ENCODE peak calls at places on chromosomes 3 and 15, in five cellular contexts. One of them, this sample, is unnamed.

GRCh38 chr3:15064299-15064834 is 748 bp downstream of the MRPS25 start:
- DNase-seq in A549: peak; percentile 20
- DNase-seq in type B pancreatic cell: no peak
- DNase-seq in adrenal gland: no peak
- DNase-seq in gastrocnemius medialis: no peak
- DNase-seq in this sample: peak; percentile 23

GRCh38 chr3:2879587-2879986 is 230.6 kb downstream of the IL5RA start:
- DNase-seq in A549: no peak
- DNase-seq in type B pancreatic cell: no peak
- DNase-seq in adrenal gland: no peak
- DNase-seq in gastrocnemius medialis: no peak
- DNase-seq in this sample: no peak

GRCh38 chr3:5001135-5001534 is 21.9 kb downstream of the BHLHE40 start:
- DNase-seq in A549: no peak
- DNase-seq in type B pancreatic cell: no peak
- DNase-seq in adrenal gland: no peak
- DNase-seq in gastrocnemius medialis: no peak
- DNase-seq in this sample: no peak

GRCh38 chr3:22700876-22701275 is 502.3 kb upstream of the UBE2E2 start:
- DNase-seq in A549: no peak
- DNase-seq in type B pancreatic cell: no peak
- DNase-seq in adrenal gland: no peak
- DNase-seq in gastrocnemius medialis: no peak
- DNase-seq in this sample: no peak

GRCh38 chr3:57179580-57180410 is 14.6 kb upstream of the IL17RD start:
- DNase-seq in A549: peak; percentile 19
- DNase-seq in type B pancreatic cell: no peak
- DNase-seq in adrenal gland: no peak
- DNase-seq in gastrocnemius medialis: no peak
- DNase-seq in this sample: peak; percentile 20

GRCh38 chr3:70358978-70359580 is 46.6 kb upstream of the MDFIC2 start:
- DNase-seq in A549: peak; percentile 54
- DNase-seq in type B pancreatic cell: no peak
- DNase-seq in adrenal gland: no peak
- DNase-seq in gastrocnemius medialis: no peak
- DNase-seq in this sample: peak; percentile 2

GRCh38 chr3:127486337-127486944 is 104.1 kb downstream of the TPRA1 start:
- DNase-seq in A549: no peak
- DNase-seq in type B pancreatic cell: peak; percentile 48
- DNase-seq in adrenal gland: no peak
- DNase-seq in gastrocnemius medialis: no peak
- DNase-seq in this sample: no peak

GRCh38 chr3:64443553-64444331 is 218.5 kb upstream of the PRICKLE2 start:
- DNase-seq in A549: no peak
- DNase-seq in type B pancreatic cell: peak; percentile 75
- DNase-seq in adrenal gland: no peak
- DNase-seq in gastrocnemius medialis: no peak
- DNase-seq in this sample: peak; percentile 64

GRCh38 chr3:177905173-177905894 is 630.9 kb upstream of the KCNMB2 start:
- DNase-seq in A549: no peak
- DNase-seq in type B pancreatic cell: no peak
- DNase-seq in adrenal gland: no peak
- DNase-seq in gastrocnemius medialis: no peak
- DNase-seq in this sample: peak; percentile 83

GRCh38 chr15:44545934-44546802 is 9.2 kb downstream of the EIF3J start:
- DNase-seq in A549: no peak
- DNase-seq in type B pancreatic cell: no peak
- DNase-seq in adrenal gland: peak; percentile 76
- DNase-seq in gastrocnemius medialis: peak; percentile 75
- DNase-seq in this sample: peak; percentile 54

GRCh38 chr3:196792771-196793170 is 53.1 kb downstream of the PAK2 start:
- DNase-seq in A549: peak; percentile 16
- DNase-seq in type B pancreatic cell: no peak
- DNase-seq in adrenal gland: no peak
- DNase-seq in gastrocnemius medialis: peak; percentile 53
- DNase-seq in this sample: peak; percentile 10

GRCh38 chr3:127350172-127351050 is 62.6 kb upstream of the PRR20G start:
- DNase-seq in A549: no peak
- DNase-seq in type B pancreatic cell: no peak
- DNase-seq in adrenal gland: no peak
- DNase-seq in gastrocnemius medialis: no peak
- DNase-seq in this sample: no peak

GRCh38 chr15:96395687-96396086 is 65.2 kb downstream of the NR2F2 start:
- DNase-seq in A549: peak; percentile 14
- DNase-seq in type B pancreatic cell: no peak
- DNase-seq in adrenal gland: no peak
- DNase-seq in gastrocnemius medialis: no peak
- DNase-seq in this sample: no peak

GRCh38 chr3:23594897-23595670 is 210.7 kb upstream of the UBE2E1 start:
- DNase-seq in A549: no peak
- DNase-seq in type B pancreatic cell: no peak
- DNase-seq in adrenal gland: no peak
- DNase-seq in gastrocnemius medialis: peak; percentile 50
- DNase-seq in this sample: no peak

GRCh38 chr3:169811606-169812123 is 1.0 kb upstream of the LRRIQ4 start:
- DNase-seq in A549: no peak
- DNase-seq in type B pancreatic cell: no peak
- DNase-seq in adrenal gland: no peak
- DNase-seq in gastrocnemius medialis: no peak
- DNase-seq in this sample: peak; percentile 60

GRCh38 chr15:101020945-101021344 is 101.8 kb downstream of the LRRK1 start:
- DNase-seq in A549: no peak
- DNase-seq in type B pancreatic cell: peak; percentile 52
- DNase-seq in adrenal gland: peak; percentile 41
- DNase-seq in gastrocnemius medialis: no peak
- DNase-seq in this sample: no peak

GRCh38 chr3:17645074-17645698 is 97.2 kb downstream of the TBC1D5 start:
- DNase-seq in A549: peak; percentile 71
- DNase-seq in type B pancreatic cell: no peak
- DNase-seq in adrenal gland: no peak
- DNase-seq in gastrocnemius medialis: no peak
- DNase-seq in this sample: peak; percentile 64

GRCh38 chr15:79084308-79084968 is 6.1 kb downstream of the RASGRF1 start:
- DNase-seq in A549: no peak
- DNase-seq in type B pancreatic cell: no peak
- DNase-seq in adrenal gland: no peak
- DNase-seq in gastrocnemius medialis: no peak
- DNase-seq in this sample: no peak

GRCh38 chr3:15017191-15017590 is 47.9 kb downstream of the MRPS25 start:
- DNase-seq in A549: no peak
- DNase-seq in type B pancreatic cell: no peak
- DNase-seq in adrenal gland: no peak
- DNase-seq in gastrocnemius medialis: no peak
- DNase-seq in this sample: no peak

GRCh38 chr15:56767315-56767714 is 34.0 kb upstream of the ZNF280D start:
- DNase-seq in A549: no peak
- DNase-seq in type B pancreatic cell: no peak
- DNase-seq in adrenal gland: no peak
- DNase-seq in gastrocnemius medialis: no peak
- DNase-seq in this sample: no peak

GRCh38 chr3:186612721-186613636 is at the start of gene AHSG:
- DNase-seq in A549: no peak
- DNase-seq in type B pancreatic cell: no peak
- DNase-seq in adrenal gland: no peak
- DNase-seq in gastrocnemius medialis: no peak
- DNase-seq in this sample: no peak

GRCh38 chr3:186612065-186612464 is 795 bp upstream of the AHSG start:
- DNase-seq in A549: no peak
- DNase-seq in type B pancreatic cell: no peak
- DNase-seq in adrenal gland: peak; percentile 6
- DNase-seq in gastrocnemius medialis: no peak
- DNase-seq in this sample: no peak

GRCh38 chr3:186605561-186606545 is 7.0 kb upstream of the AHSG start:
- DNase-seq in A549: peak; percentile 29
- DNase-seq in type B pancreatic cell: no peak
- DNase-seq in adrenal gland: no peak
- DNase-seq in gastrocnemius medialis: no peak
- DNase-seq in this sample: no peak

GRCh38 chr3:186608624-186609215 is 4.1 kb upstream of the AHSG start:
- DNase-seq in A549: no peak
- DNase-seq in type B pancreatic cell: no peak
- DNase-seq in adrenal gland: no peak
- DNase-seq in gastrocnemius medialis: no peak
- DNase-seq in this sample: no peak

DNA sequence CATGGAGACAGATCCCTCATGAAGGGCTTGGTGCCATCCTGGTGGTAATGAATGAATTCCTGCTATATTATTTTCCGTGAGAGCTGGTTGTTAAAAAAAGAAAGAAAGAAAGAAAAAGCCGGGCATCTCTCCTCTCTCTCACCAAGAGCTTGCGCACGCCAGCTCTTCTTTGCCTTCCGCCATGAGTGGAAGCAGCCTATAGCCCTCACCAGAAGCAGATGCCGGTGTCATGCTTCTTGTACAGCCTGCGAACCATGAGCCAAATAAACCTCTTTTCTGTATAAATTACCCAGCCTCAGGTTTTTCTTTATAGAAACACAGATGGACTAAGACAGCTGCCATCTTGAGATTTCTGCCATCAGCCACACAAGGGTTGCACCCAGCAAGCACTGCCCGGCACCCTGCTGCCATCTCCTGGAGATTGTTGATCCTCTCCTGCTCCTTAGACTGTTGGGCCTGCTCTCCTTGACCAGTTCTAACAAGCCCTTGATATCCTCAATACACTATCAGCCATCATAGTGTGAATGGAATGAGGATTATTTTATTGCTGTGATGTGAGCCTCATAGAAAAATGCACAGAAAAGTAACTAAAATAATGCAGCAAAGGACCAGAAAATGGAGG is 3.5 kb upstream of the AHSG start:
- DNase-seq in A549: peak; percentile 41
- DNase-seq in type B pancreatic cell: no peak
- DNase-seq in adrenal gland: no peak
- DNase-seq in gastrocnemius medialis: no peak
- DNase-seq in this sample: no peak
- TF ChIP-seq CTCF in A549: no peak
- TF ChIP-seq CTCF in type B pancreatic cell: no peak
- TF ChIP-seq CTCF in adrenal gland: no peak
- TF ChIP-seq CTCF in gastrocnemius medialis: no peak
- TF ChIP-seq CTCF in this sample: peak; percentile 18

DNA sequence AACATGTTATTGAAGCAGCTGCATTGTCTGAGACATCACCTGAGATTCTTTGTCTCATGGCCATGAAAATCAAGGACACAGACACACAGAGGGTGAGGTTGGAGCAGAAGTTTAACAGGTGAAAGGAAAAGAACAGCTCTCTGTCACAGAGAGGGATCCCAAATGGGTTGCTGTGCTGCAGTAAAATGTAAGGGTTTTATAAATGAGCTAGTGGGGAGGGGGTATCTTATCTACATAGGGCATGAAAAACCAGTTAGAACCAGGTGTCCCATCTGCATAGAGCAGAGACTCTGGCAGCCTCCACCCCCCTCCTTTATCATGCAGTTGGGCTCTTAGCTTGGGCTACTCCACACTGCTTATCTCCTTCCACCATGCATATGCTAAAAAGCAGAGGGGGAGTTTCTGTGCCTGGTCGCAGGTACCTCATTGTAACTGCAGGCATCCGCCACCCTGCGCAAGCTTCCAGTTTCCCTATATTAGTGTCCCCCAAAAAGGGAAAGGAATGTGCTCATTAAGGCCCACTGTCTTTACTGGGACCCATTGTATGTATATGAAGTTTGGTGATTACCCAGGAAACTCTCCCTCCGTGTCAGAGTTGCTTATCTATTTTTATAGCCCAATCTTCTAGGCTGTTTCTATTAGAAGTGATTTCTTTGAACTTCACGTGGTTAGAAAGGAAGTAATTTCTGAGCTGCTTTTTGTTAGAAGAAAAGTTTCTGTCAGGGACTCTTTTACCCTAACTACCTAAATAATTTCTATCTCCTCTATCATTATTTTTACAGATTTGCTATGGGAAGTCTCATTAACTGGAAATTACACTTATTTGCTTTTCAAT is 17.4 kb upstream of the SENP7 start:
- DNase-seq in A549: no peak
- DNase-seq in type B pancreatic cell: no peak
- DNase-seq in adrenal gland: no peak
- DNase-seq in gastrocnemius medialis: no peak
- DNase-seq in this sample: no peak
- TF ChIP-seq CTCF in A549: no peak
- TF ChIP-seq CTCF in type B pancreatic cell: no peak
- TF ChIP-seq CTCF in adrenal gland: no peak
- TF ChIP-seq CTCF in gastrocnemius medialis: no peak
- TF ChIP-seq CTCF in this sample: no peak

GRCh38 chr3:10285742-10286524 is 6.8 kb downstream of the GHRL start:
- DNase-seq in A549: no peak
- DNase-seq in type B pancreatic cell: no peak
- DNase-seq in adrenal gland: peak; percentile 39
- DNase-seq in gastrocnemius medialis: no peak
- DNase-seq in this sample: no peak

GRCh38 chr3:10285307-10285706 is 7.4 kb downstream of the GHRL start:
- DNase-seq in A549: no peak
- DNase-seq in type B pancreatic cell: no peak
- DNase-seq in adrenal gland: no peak
- DNase-seq in gastrocnemius medialis: no peak
- DNase-seq in this sample: no peak

GRCh38 chr3:10287936-10288574 is 4.7 kb downstream of the GHRL start:
- DNase-seq in A549: no peak
- DNase-seq in type B pancreatic cell: no peak
- DNase-seq in adrenal gland: peak; percentile 38
- DNase-seq in gastrocnemius medialis: no peak
- DNase-seq in this sample: no peak

GRCh38 chr3:10288575-10288960 is 4.2 kb downstream of the GHRL start:
- DNase-seq in A549: no peak
- DNase-seq in type B pancreatic cell: no peak
- DNase-seq in adrenal gland: no peak
- DNase-seq in gastrocnemius medialis: no peak
- DNase-seq in this sample: no peak

DNA sequence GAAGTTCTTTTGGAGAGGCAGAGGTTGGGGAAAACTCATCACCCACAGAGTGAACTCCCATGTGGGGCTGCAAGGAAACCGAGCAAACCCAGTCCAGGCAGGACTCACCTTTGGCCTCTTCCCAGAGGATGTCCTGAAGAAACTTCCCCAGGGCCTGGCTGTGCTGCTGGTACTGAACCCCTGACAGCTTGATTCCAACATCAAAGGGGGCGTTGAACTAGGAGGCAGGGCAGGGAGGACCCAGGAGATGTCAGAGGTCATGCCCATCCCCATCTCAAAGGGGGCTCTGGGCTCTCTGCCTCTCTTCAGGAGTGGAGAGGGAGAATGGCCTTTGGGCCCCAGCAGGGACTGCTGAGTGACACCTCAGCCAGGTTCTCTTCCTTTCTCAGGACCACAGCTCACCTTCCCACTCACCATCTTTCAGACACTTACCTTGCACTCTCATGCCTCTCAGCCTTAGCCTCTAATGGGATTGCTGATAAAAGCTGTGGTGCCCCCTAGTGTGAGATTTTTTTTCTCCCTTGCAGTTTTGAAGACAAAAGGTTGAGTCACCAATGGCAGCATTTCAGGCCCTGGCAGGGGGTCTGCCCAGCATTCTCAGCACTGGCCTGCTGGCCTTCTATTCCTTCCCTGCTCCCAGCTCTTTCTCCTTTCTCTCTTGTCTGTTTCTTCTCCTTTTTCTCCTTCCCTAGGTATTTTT is 6.0 kb downstream of the GHRL start:
- DNase-seq in A549: peak; percentile 72
- DNase-seq in type B pancreatic cell: no peak
- DNase-seq in adrenal gland: peak; percentile 52
- DNase-seq in gastrocnemius medialis: no peak
- DNase-seq in this sample: peak; percentile 58
- TF ChIP-seq CTCF in A549: peak; percentile 64
- TF ChIP-seq CTCF in type B pancreatic cell: no peak
- TF ChIP-seq CTCF in adrenal gland: peak; percentile 50
- TF ChIP-seq CTCF in gastrocnemius medialis: no peak
- TF ChIP-seq CTCF in this sample: peak; percentile 74

GRCh38 chr15:30903497-30904187 is at the start of gene FAN1:
- DNase-seq in A549: peak; percentile 92
- DNase-seq in type B pancreatic cell: peak; percentile 87
- DNase-seq in adrenal gland: peak; percentile 92
- DNase-seq in gastrocnemius medialis: peak; percentile 89
- DNase-seq in this sample: peak; percentile 86
- TF ChIP-seq CTCF in A549: no peak
- TF ChIP-seq CTCF in type B pancreatic cell: no peak
- TF ChIP-seq CTCF in adrenal gland: no peak
- TF ChIP-seq CTCF in gastrocnemius medialis: no peak
- TF ChIP-seq CTCF in this sample: no peak